ENCODE peak calls at places on chromosome 19, in five cellular contexts. G is epithelial cell of esophagus, Z is heart left ventricle, P is esophagus squamous epithelium, Q is fibroblast of lung. B is an unnamed sample.

GRCh38 chr19:55694241-55694655 is 19.2 kb downstream of the EPN1 start:
- DNase-seq in G (no peak), Z (peak; percentile 23), P (no peak), Q (no peak), B (no peak)

GRCh38 chr19:13978306-13978705 is 26.0 kb downstream of the DCAF15 start:
- DNase-seq in G (peak; percentile 54), Z (peak; percentile 93), P (no peak), Q (peak; percentile 14), B (no peak)

GRCh38 chr19:40523322-40524047 is 53.2 kb upstream of the SHKBP1 start:
- DNase-seq in G (peak; percentile 72), Z (peak; percentile 48), P (no peak), Q (peak; percentile 37), B (peak; percentile 36)

GRCh38 chr19:10364644-10365043 is 15.7 kb downstream of the TYK2 start:
- DNase-seq in G (no peak), Z (no peak), P (no peak), Q (no peak), B (no peak)

GRCh38 chr19:52734340-52734892 is 428 bp downstream of the ZNF611 start:
- DNase-seq in G (peak; percentile 14), Z (no peak), P (no peak), Q (no peak), B (no peak)

GRCh38 chr19:2840794-2841790 is at the start of gene ZNF555:
- DNase-seq in G (peak; percentile 100), Z (peak; percentile 100), P (peak; percentile 98), Q (peak; percentile 99), B (peak; percentile 98)

GRCh38 chr19:32343550-32344262 is 1.7 kb upstream of the ZNF507 start:
- DNase-seq in G (peak; percentile 74), Z (no peak), P (no peak), Q (no peak), B (no peak)

GRCh38 chr19:19204181-19204580 is 967 bp upstream of the NR2C2AP start:
- DNase-seq in G (no peak), Z (no peak), P (no peak), Q (no peak), B (no peak)

GRCh38 chr19:32652893-32653625 is 21.9 kb downstream of the ANKRD27 start:
- DNase-seq in G (peak; percentile 10), Z (peak; percentile 91), P (no peak), Q (peak; percentile 76), B (no peak)

GRCh38 chr19:38743394-38744297 is 628 bp downstream of the CAPN12 start:
- DNase-seq in G (no peak), Z (no peak), P (no peak), Q (no peak), B (no peak)

GRCh38 chr19:2758601-2759313 is 18.9 kb upstream of the SLC39A3 start:
- DNase-seq in G (no peak), Z (no peak), P (no peak), Q (no peak), B (no peak)

GRCh38 chr19:42178791-42179500 is 38.5 kb downstream of the DEDD2 start:
- DNase-seq in G (no peak), Z (no peak), P (no peak), Q (no peak), B (no peak)

GRCh38 chr19:15464394-15465385 is at the start of gene RASAL3:
- DNase-seq in G (no peak), Z (no peak), P (no peak), Q (no peak), B (peak; percentile 48)

GRCh38 chr19:14165986-14166385 is 29.6 kb upstream of the ASF1B start:
- DNase-seq in G (no peak), Z (no peak), P (no peak), Q (no peak), B (peak; percentile 7)

GRCh38 chr19:34274827-34275625 is 20.7 kb downstream of the GARRE1 start:
- DNase-seq in G (no peak), Z (no peak), P (no peak), Q (peak; percentile 87), B (no peak)
- H3K4me3 ChIP-seq in G (no peak overlapping the region), Z (no peak overlapping the region), P (no peak overlapping the region), Q (peak overlapping the region; percentile 10), B (no peak overlapping the region)

GRCh38 chr19:7771072-7771471 is 8.0 kb downstream of the CLEC4M start:
- DNase-seq in G (no peak), Z (no peak), P (no peak), Q (no peak), B (no peak)

GRCh38 chr19:7769171-7769570 is 6.1 kb downstream of the CLEC4M start:
- DNase-seq in G (no peak), Z (no peak), P (no peak), Q (no peak), B (no peak)

GRCh38 chr19:7775761-7776160 is 12.7 kb downstream of the CLEC4M start:
- DNase-seq in G (no peak), Z (no peak), P (no peak), Q (no peak), B (no peak)

GRCh38 chr19:7773841-7774240 is 10.8 kb downstream of the CLEC4M start:
- DNase-seq in G (peak; percentile 41), Z (no peak), P (no peak), Q (no peak), B (no peak)

DNA sequence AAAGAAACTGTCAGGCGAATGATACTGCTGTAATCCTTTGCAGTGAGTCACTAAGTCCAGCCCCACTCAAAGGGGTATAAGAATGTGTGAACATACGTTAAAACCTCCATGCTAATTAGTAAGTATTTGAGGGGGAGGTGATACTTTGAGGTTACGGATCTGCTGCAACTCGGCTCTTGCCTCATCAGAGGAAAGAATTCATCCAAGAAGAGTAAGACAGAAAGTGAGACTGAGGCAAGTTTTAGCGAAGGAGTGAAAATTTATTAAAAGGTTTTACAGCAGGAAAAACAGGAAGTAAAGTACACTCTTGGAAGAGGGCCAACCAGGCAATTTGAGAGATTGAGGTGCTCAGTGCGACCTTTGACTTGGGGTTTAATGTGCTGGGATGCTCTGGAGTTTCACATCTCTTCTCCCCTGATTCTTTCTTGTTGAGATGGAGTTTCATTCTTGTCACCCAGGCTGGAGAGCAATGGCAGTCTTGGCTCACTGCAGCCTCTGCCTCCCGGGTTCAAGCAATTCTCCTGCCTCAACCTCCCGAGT is 9.8 kb downstream of the CLEC4M start:
- DNase-seq in G (peak; percentile 63), Z (no peak), P (no peak), Q (no peak), B (no peak)
- H3K4me3 ChIP-seq in G (no peak overlapping the region), Z (peak overlapping the region; percentile 3), P (no peak overlapping the region), Q (no peak overlapping the region), B (no peak overlapping the region)

DNA sequence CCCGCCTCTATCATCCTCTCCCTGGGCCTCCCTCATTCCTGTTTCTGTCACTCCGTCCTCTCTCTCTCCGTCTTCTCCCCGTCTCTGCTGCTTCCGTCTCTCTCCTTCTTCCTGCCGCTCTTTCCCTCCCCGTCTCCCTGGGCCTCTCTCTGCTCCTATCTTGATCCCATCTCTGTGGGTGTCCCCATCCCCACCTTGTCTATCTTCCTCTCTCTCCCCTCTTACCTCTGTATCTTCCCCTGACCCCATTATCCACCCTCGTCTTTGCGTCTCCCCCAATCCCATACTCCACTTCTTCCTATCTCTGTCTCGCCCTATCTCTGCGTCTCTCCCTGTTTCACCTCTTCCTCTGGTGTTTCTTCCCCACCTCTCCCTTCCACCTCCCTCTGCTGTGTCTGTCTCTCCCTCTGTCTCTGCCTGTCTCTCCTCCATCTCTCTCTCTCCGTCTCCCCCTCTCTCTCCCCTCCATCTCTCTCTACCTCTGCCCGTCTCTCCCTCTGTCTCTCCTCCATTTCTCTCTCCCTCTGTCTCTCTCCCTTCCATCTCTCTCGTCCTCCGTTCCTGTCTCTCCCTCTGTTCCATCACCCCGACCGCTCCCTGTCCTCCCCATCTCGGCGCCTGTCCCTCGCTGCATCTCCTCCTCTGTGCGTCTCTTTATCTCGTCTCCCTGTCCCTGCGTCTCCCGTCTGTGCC is 4.3 kb downstream of the GRIN2D start:
- DNase-seq in G (no peak), Z (no peak), P (no peak), Q (no peak), B (no peak)
- H3K4me3 ChIP-seq in G (peak overlapping the region; percentile 60), Z (peak overlapping the region; percentile 56), P (peak overlapping the region; percentile 49), Q (peak overlapping the region; percentile 44), B (peak overlapping the region; percentile 79)

GRCh38 chr19:28883241-28883693 is 329.7 kb downstream of the UQCRFS1 start:
- DNase-seq in G (no peak), Z (peak; percentile 72), P (no peak), Q (peak; percentile 27), B (no peak)
- H3K4me3 ChIP-seq in G (no peak overlapping the region), Z (peak overlapping the region; percentile 30), P (no peak overlapping the region), Q (no peak overlapping the region), B (no peak overlapping the region)

GRCh38 chr19:1267441-1268391 is 1.4 kb upstream of the CIRBP start:
- DNase-seq in G (no peak), Z (no peak), P (no peak), Q (no peak), B (no peak)
- H3K4me3 ChIP-seq in G (peak overlapping the region; percentile 39), Z (peak overlapping the region; percentile 66), P (peak overlapping the region; percentile 62), Q (peak overlapping the region; percentile 51), B (no peak overlapping the region)

GRCh38 chr19:17406887-17407196 is 1.4 kb upstream of the BST2 start:
- DNase-seq in G (no peak), Z (no peak), P (no peak), Q (no peak), B (no peak)
- H3K4me3 ChIP-seq in G (no peak overlapping the region), Z (peak overlapping the region; percentile 77), P (peak overlapping the region; percentile 41), Q (no peak overlapping the region), B (peak overlapping the region; percentile 98)

GRCh38 chr19:1017115-1017905 is 3.6 kb downstream of the TMEM259 start:
- DNase-seq in G (peak; percentile 86), Z (no peak), P (no peak), Q (no peak), B (no peak)
- H3K4me3 ChIP-seq in G (peak overlapping the region; percentile 33), Z (peak overlapping the region; percentile 12), P (peak overlapping the region; percentile 16), Q (no peak overlapping the region), B (no peak overlapping the region)

GRCh38 chr19:7787602-7788177 is 24.6 kb downstream of the CLEC4M start:
- DNase-seq in G (no peak), Z (no peak), P (no peak), Q (no peak), B (no peak)
- H3K4me3 ChIP-seq in G (no peak overlapping the region), Z (peak overlapping the region; percentile 46), P (no peak overlapping the region), Q (no peak overlapping the region), B (no peak overlapping the region)

DNA sequence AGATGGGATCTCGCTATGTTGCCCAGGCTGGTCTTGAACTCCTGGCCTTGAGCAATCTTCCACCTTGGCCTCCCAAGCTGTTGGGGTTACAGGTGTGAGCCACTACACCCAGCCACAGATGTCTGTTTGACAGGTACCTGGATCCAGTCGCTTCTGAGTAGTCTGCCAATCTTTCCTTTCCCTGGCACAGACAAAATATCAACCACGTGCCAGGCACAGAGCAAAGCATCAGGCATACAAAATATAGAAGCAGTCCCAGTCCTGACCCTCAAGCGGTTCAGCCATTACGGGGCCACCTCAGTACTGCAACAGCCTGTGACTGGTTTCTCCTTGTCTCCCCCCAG is 3.8 kb downstream of the ELAVL1 start:
- DNase-seq in G (no peak), Z (no peak), P (no peak), Q (no peak), B (no peak)
- H3K4me3 ChIP-seq in G (no peak overlapping the region), Z (peak overlapping the region; percentile 50), P (no peak overlapping the region), Q (no peak overlapping the region), B (no peak overlapping the region)

B was measured in CD4-positive, alpha-beta memory T cell.